ENCODE peak calls at places on chromosome 11, in eight cellular contexts. One of them, this sample, is unnamed.

GRCh38 chr11:96267490-96268010 is 75.4 kb downstream of the MAML2 start:
- DNase-seq in upper lobe of right lung: no peak
- DNase-seq in SK-N-SH: no peak
- DNase-seq in HFFc6: no peak
- DNase-seq in cardiac fibroblast: no peak
- DNase-seq in right lobe of liver: no peak
- DNase-seq in stomach: no peak
- DNase-seq in progenitor cell of endocrine pancreas: no peak
- DNase-seq in this sample: no peak

GRCh38 chr11:22554221-22554620 is 71.4 kb downstream of the FANCF start:
- DNase-seq in progenitor cell of endocrine pancreas: no peak
- DNase-seq in right lobe of liver: no peak
- DNase-seq in cardiac fibroblast: no peak
- DNase-seq in stomach: no peak
- DNase-seq in upper lobe of right lung: no peak
- DNase-seq in SK-N-SH: no peak
- DNase-seq in HFFc6: no peak
- DNase-seq in this sample: no peak

GRCh38 chr11:19232910-19233503 is 7.7 kb downstream of the E2F8 start:
- DNase-seq in right lobe of liver: no peak
- DNase-seq in HFFc6: peak
- DNase-seq in SK-N-SH: no peak
- DNase-seq in stomach: no peak
- DNase-seq in upper lobe of right lung: no peak
- DNase-seq in cardiac fibroblast: peak
- DNase-seq in progenitor cell of endocrine pancreas: no peak
- DNase-seq in this sample: no peak

GRCh38 chr11:19441752-19442553 is 201.2 kb upstream of the E2F8 start:
- DNase-seq in HFFc6: peak
- DNase-seq in progenitor cell of endocrine pancreas: no peak
- DNase-seq in stomach: peak
- DNase-seq in upper lobe of right lung: no peak
- DNase-seq in SK-N-SH: peak
- DNase-seq in cardiac fibroblast: peak
- DNase-seq in right lobe of liver: no peak
- DNase-seq in this sample: no peak

GRCh38 chr11:61507962-61508824 is at the start of gene LRRC10B:
- DNase-seq in stomach: no peak
- DNase-seq in SK-N-SH: peak
- DNase-seq in cardiac fibroblast: no peak
- DNase-seq in upper lobe of right lung: peak
- DNase-seq in HFFc6: no peak
- DNase-seq in right lobe of liver: no peak
- DNase-seq in progenitor cell of endocrine pancreas: peak
- DNase-seq in this sample: peak

GRCh38 chr11:18731949-18732821 is 6.2 kb upstream of the IGSF22 start:
- DNase-seq in SK-N-SH: peak
- DNase-seq in progenitor cell of endocrine pancreas: peak
- DNase-seq in right lobe of liver: no peak
- DNase-seq in cardiac fibroblast: peak
- DNase-seq in upper lobe of right lung: no peak
- DNase-seq in HFFc6: no peak
- DNase-seq in stomach: peak
- DNase-seq in this sample: peak

GRCh38 chr11:11035331-11035730 is 177.5 kb upstream of the ZBED5 start:
- DNase-seq in SK-N-SH: no peak
- DNase-seq in right lobe of liver: no peak
- DNase-seq in HFFc6: no peak
- DNase-seq in progenitor cell of endocrine pancreas: no peak
- DNase-seq in cardiac fibroblast: no peak
- DNase-seq in stomach: no peak
- DNase-seq in upper lobe of right lung: no peak
- DNase-seq in this sample: no peak

GRCh38 chr11:116371146-116371545 is 401.6 kb downstream of the BUD13 start:
- DNase-seq in HFFc6: no peak
- DNase-seq in stomach: no peak
- DNase-seq in cardiac fibroblast: no peak
- DNase-seq in upper lobe of right lung: no peak
- DNase-seq in right lobe of liver: no peak
- DNase-seq in SK-N-SH: peak
- DNase-seq in progenitor cell of endocrine pancreas: no peak
- DNase-seq in this sample: no peak

GRCh38 chr11:75597636-75598035 is 35.6 kb downstream of the SERPINH1 start:
- DNase-seq in upper lobe of right lung: no peak
- DNase-seq in HFFc6: no peak
- DNase-seq in right lobe of liver: no peak
- DNase-seq in progenitor cell of endocrine pancreas: no peak
- DNase-seq in cardiac fibroblast: peak
- DNase-seq in stomach: no peak
- DNase-seq in SK-N-SH: peak
- DNase-seq in this sample: peak

GRCh38 chr11:46346886-46347636 is at the start of gene DGKZ:
- DNase-seq in upper lobe of right lung: peak
- DNase-seq in HFFc6: peak
- DNase-seq in cardiac fibroblast: peak
- DNase-seq in progenitor cell of endocrine pancreas: peak
- DNase-seq in stomach: peak
- DNase-seq in SK-N-SH: peak
- DNase-seq in right lobe of liver: peak
- DNase-seq in this sample: peak

GRCh38 chr11:8707541-8708270 is 25.1 kb downstream of the RPL27A start:
- DNase-seq in right lobe of liver: no peak
- DNase-seq in HFFc6: no peak
- DNase-seq in progenitor cell of endocrine pancreas: no peak
- DNase-seq in stomach: no peak
- DNase-seq in SK-N-SH: no peak
- DNase-seq in upper lobe of right lung: no peak
- DNase-seq in cardiac fibroblast: no peak
- DNase-seq in this sample: no peak

GRCh38 chr11:46461461-46461927 is 69.9 kb upstream of the CHRM4 start:
- DNase-seq in right lobe of liver: no peak
- DNase-seq in SK-N-SH: no peak
- DNase-seq in progenitor cell of endocrine pancreas: no peak
- DNase-seq in upper lobe of right lung: no peak
- DNase-seq in cardiac fibroblast: no peak
- DNase-seq in stomach: no peak
- DNase-seq in HFFc6: peak
- DNase-seq in this sample: no peak

GRCh38 chr11:117232911-117233409 is 489 bp downstream of the RNF214 start:
- DNase-seq in cardiac fibroblast: no peak
- DNase-seq in SK-N-SH: peak
- DNase-seq in stomach: no peak
- DNase-seq in right lobe of liver: peak
- DNase-seq in HFFc6: no peak
- DNase-seq in progenitor cell of endocrine pancreas: peak
- DNase-seq in upper lobe of right lung: peak
- DNase-seq in this sample: peak

GRCh38 chr11:125376117-125376516 is 119.9 kb downstream of the FEZ1 start:
- DNase-seq in cardiac fibroblast: no peak
- DNase-seq in right lobe of liver: no peak
- DNase-seq in progenitor cell of endocrine pancreas: no peak
- DNase-seq in upper lobe of right lung: peak
- DNase-seq in stomach: peak
- DNase-seq in SK-N-SH: no peak
- DNase-seq in HFFc6: no peak
- DNase-seq in this sample: no peak

GRCh38 chr11:123577081-123577598 is 77.3 kb downstream of the SCN3B start:
- DNase-seq in SK-N-SH: peak
- DNase-seq in progenitor cell of endocrine pancreas: peak
- DNase-seq in cardiac fibroblast: peak
- DNase-seq in upper lobe of right lung: peak
- DNase-seq in HFFc6: peak
- DNase-seq in stomach: peak
- DNase-seq in right lobe of liver: peak
- DNase-seq in this sample: peak

DNA sequence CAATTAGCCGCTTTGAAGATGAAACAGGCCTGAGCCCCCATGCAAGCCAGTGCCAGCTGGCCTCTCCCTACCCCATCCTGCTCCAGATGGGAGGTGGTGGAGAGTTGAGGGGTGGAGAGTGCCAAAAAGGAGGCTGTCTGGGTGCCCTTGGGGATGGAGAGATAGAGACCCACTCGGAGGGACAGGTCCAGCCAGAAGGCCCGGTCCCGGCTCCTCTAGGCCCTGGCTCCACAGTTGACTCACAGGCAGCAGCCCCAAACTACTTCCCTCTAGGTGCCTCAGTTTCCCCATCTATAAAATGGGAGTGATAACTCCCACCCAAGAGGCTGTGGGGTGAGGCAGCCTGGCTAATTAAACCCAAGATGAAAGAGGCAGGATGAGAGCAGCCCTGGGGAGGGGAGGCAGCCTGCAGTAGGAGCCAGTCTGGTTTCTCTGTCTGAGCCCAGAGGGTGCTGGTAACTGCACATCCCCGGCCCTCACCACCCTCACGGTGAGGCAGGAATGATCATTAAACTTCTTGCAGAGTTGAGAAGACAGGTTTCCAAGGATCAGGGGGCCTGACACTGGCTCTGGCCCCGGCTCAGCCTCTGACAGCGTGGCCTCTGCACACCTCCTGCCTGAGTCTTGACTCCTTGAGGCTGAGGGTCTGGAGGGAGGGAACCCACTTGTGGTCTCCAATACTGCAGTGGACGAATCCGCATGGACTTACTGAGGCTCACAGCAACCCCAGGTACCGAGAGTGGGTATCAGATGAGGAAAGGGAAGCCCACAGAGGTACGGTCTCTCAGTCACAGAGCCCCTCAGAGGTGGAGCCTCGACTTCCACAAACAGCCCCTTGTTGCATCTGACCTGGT is 1.4 kb upstream of the AP5B1 start:
- DNase-seq in progenitor cell of endocrine pancreas: no peak
- DNase-seq in right lobe of liver: no peak
- DNase-seq in upper lobe of right lung: peak
- DNase-seq in HFFc6: no peak
- DNase-seq in SK-N-SH: peak
- DNase-seq in stomach: no peak
- DNase-seq in cardiac fibroblast: no peak
- DNase-seq in this sample: no peak
- TF ChIP-seq CTCF in progenitor cell of endocrine pancreas: no peak
- TF ChIP-seq CTCF in right lobe of liver: no peak
- TF ChIP-seq CTCF in upper lobe of right lung: no peak
- TF ChIP-seq CTCF in HFFc6: no peak
- TF ChIP-seq CTCF in SK-N-SH: no peak
- TF ChIP-seq CTCF in stomach: no peak
- TF ChIP-seq CTCF in cardiac fibroblast: no peak
- TF ChIP-seq CTCF in this sample: no peak

DNA sequence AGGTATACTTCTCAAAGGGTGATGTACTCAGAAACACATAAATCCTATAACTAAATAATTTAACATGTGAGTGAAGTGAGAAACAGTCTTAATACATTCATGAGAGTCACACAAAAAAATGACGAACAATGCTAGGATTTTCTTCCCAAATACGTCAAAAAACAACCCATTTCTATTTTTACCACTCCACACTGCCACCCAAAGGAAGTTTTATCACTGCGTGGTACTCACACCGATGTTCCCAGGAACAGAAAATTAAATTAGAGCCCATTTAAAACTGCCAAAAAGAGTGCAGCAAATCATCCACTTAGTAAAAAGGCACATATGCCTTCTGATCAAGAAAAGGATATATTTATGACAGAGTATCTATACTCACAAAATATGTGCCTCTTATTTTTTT is 710.9 kb upstream of the FAT3 start:
- DNase-seq in cardiac fibroblast: no peak
- DNase-seq in progenitor cell of endocrine pancreas: no peak
- DNase-seq in HFFc6: no peak
- DNase-seq in right lobe of liver: no peak
- DNase-seq in upper lobe of right lung: no peak
- DNase-seq in stomach: no peak
- DNase-seq in SK-N-SH: peak
- DNase-seq in this sample: no peak
- TF ChIP-seq CTCF in cardiac fibroblast: no peak
- TF ChIP-seq CTCF in progenitor cell of endocrine pancreas: peak
- TF ChIP-seq CTCF in HFFc6: no peak
- TF ChIP-seq CTCF in right lobe of liver: no peak
- TF ChIP-seq CTCF in upper lobe of right lung: no peak
- TF ChIP-seq CTCF in stomach: no peak
- TF ChIP-seq CTCF in SK-N-SH: peak
- TF ChIP-seq CTCF in this sample: peak

DNA sequence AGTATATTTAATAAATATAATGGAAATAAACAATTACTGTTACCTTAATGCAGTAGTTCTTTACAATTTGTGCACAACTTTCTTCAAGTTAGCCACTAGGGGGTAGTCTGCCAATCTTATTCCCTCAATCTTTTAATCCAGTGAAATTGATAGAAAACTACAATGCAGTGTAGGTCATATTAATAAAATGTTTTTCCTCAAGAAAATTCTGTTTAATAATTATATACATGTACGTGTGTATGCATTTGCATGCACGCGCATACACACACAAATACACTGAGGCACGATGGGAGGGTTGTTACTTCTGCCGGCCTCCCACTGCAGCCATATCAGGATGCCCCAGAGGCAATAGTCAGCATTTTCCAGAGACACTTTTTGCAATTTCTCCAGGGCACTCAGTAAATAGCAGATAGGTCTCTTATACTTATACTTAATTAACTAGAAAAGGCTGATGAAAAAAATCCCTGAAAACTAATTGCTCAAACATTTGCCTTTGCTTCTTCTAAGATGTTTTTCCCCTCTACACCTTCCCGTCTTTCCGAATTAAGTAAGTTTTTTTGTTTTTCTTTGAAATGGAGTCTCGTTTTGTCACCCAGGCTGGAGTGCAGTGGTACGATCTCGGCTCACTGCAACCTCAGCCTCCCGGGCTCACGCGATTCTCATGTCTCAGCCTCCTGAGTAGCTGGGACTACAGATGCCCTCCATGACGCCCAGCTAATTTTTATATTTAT is 3.1 kb downstream of the GAB2 start:
- DNase-seq in cardiac fibroblast: peak
- DNase-seq in right lobe of liver: no peak
- DNase-seq in progenitor cell of endocrine pancreas: no peak
- DNase-seq in upper lobe of right lung: no peak
- DNase-seq in SK-N-SH: peak
- DNase-seq in HFFc6: peak
- DNase-seq in stomach: no peak
- DNase-seq in this sample: no peak
- TF ChIP-seq CTCF in cardiac fibroblast: peak
- TF ChIP-seq CTCF in right lobe of liver: peak
- TF ChIP-seq CTCF in progenitor cell of endocrine pancreas: peak
- TF ChIP-seq CTCF in upper lobe of right lung: peak
- TF ChIP-seq CTCF in SK-N-SH: peak
- TF ChIP-seq CTCF in HFFc6: peak
- TF ChIP-seq CTCF in stomach: peak
- TF ChIP-seq CTCF in this sample: peak

DNA sequence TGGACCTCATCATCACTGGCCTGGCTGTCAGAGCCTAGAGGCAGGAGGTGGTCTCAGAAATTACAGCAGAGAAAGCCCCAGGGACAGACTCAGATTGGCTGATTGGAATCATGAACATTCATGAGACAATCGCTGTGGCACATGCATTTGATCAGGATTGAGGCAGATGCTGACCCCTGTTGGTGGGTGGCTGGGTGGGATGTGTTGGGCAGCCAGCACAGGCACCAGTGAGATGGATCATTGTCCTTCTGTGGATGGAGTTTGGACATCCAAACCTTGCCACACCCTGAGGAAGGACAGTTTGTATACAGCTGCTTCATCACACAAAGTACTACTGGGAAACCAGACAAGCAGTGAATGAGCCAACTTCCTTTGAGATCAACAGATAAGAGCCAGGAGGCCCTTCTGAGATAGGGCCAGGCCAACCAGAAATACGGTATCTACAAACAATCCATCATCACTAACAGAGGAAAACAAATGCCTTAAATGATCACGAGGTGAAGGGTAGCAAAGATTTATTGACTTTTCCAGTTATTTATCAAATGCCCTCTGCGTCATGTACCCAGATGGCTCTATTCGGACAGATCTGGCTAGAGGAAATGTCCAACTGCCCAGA is 17.3 kb downstream of the COMMD9 start:
- DNase-seq in stomach: no peak
- DNase-seq in right lobe of liver: no peak
- DNase-seq in HFFc6: peak
- DNase-seq in cardiac fibroblast: no peak
- DNase-seq in progenitor cell of endocrine pancreas: no peak
- DNase-seq in upper lobe of right lung: no peak
- DNase-seq in SK-N-SH: no peak
- DNase-seq in this sample: no peak
- TF ChIP-seq CTCF in stomach: no peak
- TF ChIP-seq CTCF in right lobe of liver: no peak
- TF ChIP-seq CTCF in HFFc6: peak
- TF ChIP-seq CTCF in cardiac fibroblast: no peak
- TF ChIP-seq CTCF in progenitor cell of endocrine pancreas: no peak
- TF ChIP-seq CTCF in upper lobe of right lung: peak
- TF ChIP-seq CTCF in SK-N-SH: no peak
- TF ChIP-seq CTCF in this sample: no peak